ENCODE peak calls at places on chromosomes 4 and X, in eight cellular contexts. One of them, this sample, is unnamed.

GRCh38 chrX:125289209-125289608 is 30.5 kb upstream of the TEX13C start:
- DNase-seq in ovary: no peak
- DNase-seq in naive thymus-derived CD4-positive, alpha-beta T cell: no peak
- DNase-seq in heart right ventricle: no peak
- DNase-seq in A549: peak
- DNase-seq in iPS DF 6.9: no peak
- DNase-seq in left ventricle myocardium inferior: no peak
- DNase-seq in mammary epithelial cell: no peak
- DNase-seq in this sample: no peak

GRCh38 chr4:37082912-37083311 is 161.6 kb upstream of the NWD2 start:
- DNase-seq in A549: no peak
- DNase-seq in mammary epithelial cell: no peak
- DNase-seq in iPS DF 6.9: no peak
- DNase-seq in naive thymus-derived CD4-positive, alpha-beta T cell: no peak
- DNase-seq in heart right ventricle: no peak
- DNase-seq in left ventricle myocardium inferior: no peak
- DNase-seq in ovary: no peak
- DNase-seq in this sample: no peak

GRCh38 chr4:111028829-111029228 is 406.0 kb upstream of the PITX2 start:
- DNase-seq in left ventricle myocardium inferior: no peak
- DNase-seq in A549: no peak
- DNase-seq in mammary epithelial cell: no peak
- DNase-seq in naive thymus-derived CD4-positive, alpha-beta T cell: no peak
- DNase-seq in ovary: no peak
- DNase-seq in heart right ventricle: no peak
- DNase-seq in iPS DF 6.9: no peak
- DNase-seq in this sample: no peak

GRCh38 chr4:118270492-118270891 is 82.3 kb downstream of the PRSS12 start:
- DNase-seq in heart right ventricle: no peak
- DNase-seq in ovary: no peak
- DNase-seq in iPS DF 6.9: no peak
- DNase-seq in A549: peak
- DNase-seq in left ventricle myocardium inferior: no peak
- DNase-seq in mammary epithelial cell: peak
- DNase-seq in naive thymus-derived CD4-positive, alpha-beta T cell: no peak
- DNase-seq in this sample: no peak

GRCh38 chrX:49103637-49104036 is 19.9 kb downstream of the GPKOW start:
- DNase-seq in mammary epithelial cell: no peak
- DNase-seq in left ventricle myocardium inferior: no peak
- DNase-seq in heart right ventricle: no peak
- DNase-seq in naive thymus-derived CD4-positive, alpha-beta T cell: no peak
- DNase-seq in A549: no peak
- DNase-seq in iPS DF 6.9: no peak
- DNase-seq in ovary: no peak
- DNase-seq in this sample: no peak

GRCh38 chr4:1502976-1503375 is 96.7 kb upstream of the NKX1-1 start:
- DNase-seq in left ventricle myocardium inferior: no peak
- DNase-seq in mammary epithelial cell: no peak
- DNase-seq in A549: no peak
- DNase-seq in ovary: peak
- DNase-seq in heart right ventricle: no peak
- DNase-seq in iPS DF 6.9: no peak
- DNase-seq in naive thymus-derived CD4-positive, alpha-beta T cell: no peak
- DNase-seq in this sample: no peak

GRCh38 chr4:1014395-1015167 is 3.2 kb downstream of the FGFRL1 start:
- DNase-seq in naive thymus-derived CD4-positive, alpha-beta T cell: no peak
- DNase-seq in ovary: no peak
- DNase-seq in iPS DF 6.9: no peak
- DNase-seq in left ventricle myocardium inferior: no peak
- DNase-seq in mammary epithelial cell: no peak
- DNase-seq in heart right ventricle: no peak
- DNase-seq in A549: no peak
- DNase-seq in this sample: no peak

GRCh38 chr4:84531689-84532088 is 32.6 kb upstream of the NKX6-1 start:
- DNase-seq in left ventricle myocardium inferior: no peak
- DNase-seq in mammary epithelial cell: peak
- DNase-seq in ovary: no peak
- DNase-seq in naive thymus-derived CD4-positive, alpha-beta T cell: no peak
- DNase-seq in A549: no peak
- DNase-seq in iPS DF 6.9: no peak
- DNase-seq in heart right ventricle: no peak
- DNase-seq in this sample: no peak

GRCh38 chr4:176769519-176769918 is 23.2 kb downstream of the VEGFC start:
- DNase-seq in naive thymus-derived CD4-positive, alpha-beta T cell: no peak
- DNase-seq in left ventricle myocardium inferior: no peak
- DNase-seq in A549: no peak
- DNase-seq in mammary epithelial cell: peak
- DNase-seq in heart right ventricle: no peak
- DNase-seq in iPS DF 6.9: no peak
- DNase-seq in ovary: no peak
- DNase-seq in this sample: no peak

GRCh38 chr4:76704133-76704881 is 193.6 kb downstream of the SOWAHB start:
- DNase-seq in mammary epithelial cell: peak
- DNase-seq in heart right ventricle: no peak
- DNase-seq in iPS DF 6.9: no peak
- DNase-seq in naive thymus-derived CD4-positive, alpha-beta T cell: no peak
- DNase-seq in ovary: no peak
- DNase-seq in left ventricle myocardium inferior: no peak
- DNase-seq in A549: no peak
- DNase-seq in this sample: no peak

GRCh38 chr4:102344955-102345794 is at the start of gene SLC39A8:
- DNase-seq in mammary epithelial cell: peak
- DNase-seq in heart right ventricle: peak
- DNase-seq in ovary: peak
- DNase-seq in A549: peak
- DNase-seq in iPS DF 6.9: no peak
- DNase-seq in naive thymus-derived CD4-positive, alpha-beta T cell: peak
- DNase-seq in left ventricle myocardium inferior: peak
- DNase-seq in this sample: peak

DNA sequence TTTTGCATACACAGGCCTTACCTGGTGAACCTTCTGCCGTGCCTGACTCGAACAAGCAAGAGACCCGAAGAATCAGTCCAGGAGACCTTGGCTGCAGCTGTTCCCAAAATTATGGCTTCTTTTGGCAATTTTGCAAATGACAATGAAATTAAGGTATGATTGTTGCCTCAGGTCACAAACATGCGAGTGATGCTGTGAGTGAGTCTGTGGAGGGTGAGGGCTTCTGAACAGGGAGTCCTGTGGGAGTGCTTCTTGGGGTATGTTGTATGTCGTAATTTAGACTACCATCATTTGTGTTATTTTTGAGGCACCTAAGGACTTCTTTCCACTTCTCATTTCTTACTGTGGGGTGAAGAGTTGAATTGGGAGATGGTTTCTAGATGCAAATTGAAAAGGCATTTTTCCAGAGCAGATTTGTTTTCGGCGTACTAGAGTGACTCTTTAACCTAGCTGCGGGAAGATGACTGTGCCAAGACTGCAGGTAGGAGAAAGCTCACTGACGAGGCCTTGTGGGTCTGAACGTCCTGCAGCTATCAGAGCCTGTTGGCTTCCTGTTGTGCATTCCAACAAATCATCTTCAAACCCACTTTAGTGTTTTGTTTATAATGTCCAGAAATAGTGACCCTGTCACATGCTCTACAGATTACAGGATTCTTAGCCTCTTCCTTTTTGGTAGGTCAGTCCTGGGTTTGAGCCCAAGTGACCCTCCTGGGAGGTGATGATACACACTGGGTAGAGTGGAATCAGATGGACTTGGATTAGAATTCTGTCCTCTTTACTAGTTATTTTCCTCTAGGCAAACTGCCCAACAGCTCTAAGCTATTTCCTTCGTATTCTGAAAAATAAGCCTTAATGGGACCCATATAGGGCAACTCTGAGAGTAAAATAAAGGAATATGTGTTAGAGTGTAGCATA is 33.0 kb downstream of the HTT start:
- DNase-seq in iPS DF 6.9: no peak
- DNase-seq in ovary: no peak
- DNase-seq in heart right ventricle: no peak
- DNase-seq in mammary epithelial cell: no peak
- DNase-seq in left ventricle myocardium inferior: peak
- DNase-seq in naive thymus-derived CD4-positive, alpha-beta T cell: no peak
- DNase-seq in A549: no peak
- DNase-seq in this sample: no peak
- H3K27ac ChIP-seq in iPS DF 6.9: no peak
- H3K27ac ChIP-seq in ovary: no peak
- H3K27ac ChIP-seq in heart right ventricle: peak
- H3K27ac ChIP-seq in mammary epithelial cell: peak
- H3K27ac ChIP-seq in left ventricle myocardium inferior: peak
- H3K27ac ChIP-seq in naive thymus-derived CD4-positive, alpha-beta T cell: no peak
- H3K27ac ChIP-seq in A549: no peak
- H3K27ac ChIP-seq in this sample: no peak

DNA sequence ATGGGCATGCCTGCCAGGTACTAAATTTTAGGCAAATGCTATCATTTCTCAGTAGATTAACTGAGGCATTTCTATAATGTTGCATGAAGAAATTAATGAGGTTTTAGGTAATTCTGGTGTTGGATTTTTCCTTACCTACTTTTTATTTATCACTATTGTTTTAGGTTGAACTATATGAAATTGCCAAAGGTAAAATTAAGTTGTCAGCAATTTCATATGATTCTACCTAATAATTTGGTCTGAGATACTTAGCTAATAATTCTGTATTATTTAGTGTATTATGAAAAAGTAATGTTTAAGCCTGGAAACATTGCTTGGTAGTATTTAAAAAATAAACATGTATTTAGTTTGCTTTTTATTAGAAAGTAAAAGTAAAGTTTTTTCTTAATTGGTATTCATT is 22.7 kb downstream of the SLC4A4 start:
- DNase-seq in iPS DF 6.9: no peak
- DNase-seq in left ventricle myocardium inferior: no peak
- DNase-seq in heart right ventricle: no peak
- DNase-seq in ovary: no peak
- DNase-seq in naive thymus-derived CD4-positive, alpha-beta T cell: no peak
- DNase-seq in mammary epithelial cell: no peak
- DNase-seq in A549: no peak
- DNase-seq in this sample: no peak
- H3K27ac ChIP-seq in iPS DF 6.9: no peak
- H3K27ac ChIP-seq in left ventricle myocardium inferior: no peak
- H3K27ac ChIP-seq in heart right ventricle: no peak
- H3K27ac ChIP-seq in ovary: no peak
- H3K27ac ChIP-seq in naive thymus-derived CD4-positive, alpha-beta T cell: no peak
- H3K27ac ChIP-seq in mammary epithelial cell: no peak
- H3K27ac ChIP-seq in A549: no peak
- H3K27ac ChIP-seq in this sample: no peak

GRCh38 chrX:10101269-10101668 is 55.5 kb upstream of the CLCN4 start:
- DNase-seq in ovary: no peak
- DNase-seq in iPS DF 6.9: no peak
- DNase-seq in naive thymus-derived CD4-positive, alpha-beta T cell: no peak
- DNase-seq in A549: no peak
- DNase-seq in left ventricle myocardium inferior: no peak
- DNase-seq in heart right ventricle: no peak
- DNase-seq in mammary epithelial cell: no peak
- DNase-seq in this sample: no peak
- H3K27ac ChIP-seq in ovary: no peak
- H3K27ac ChIP-seq in iPS DF 6.9: no peak
- H3K27ac ChIP-seq in naive thymus-derived CD4-positive, alpha-beta T cell: no peak
- H3K27ac ChIP-seq in A549: peak
- H3K27ac ChIP-seq in left ventricle myocardium inferior: no peak
- H3K27ac ChIP-seq in heart right ventricle: no peak
- H3K27ac ChIP-seq in mammary epithelial cell: no peak
- H3K27ac ChIP-seq in this sample: peak

DNA sequence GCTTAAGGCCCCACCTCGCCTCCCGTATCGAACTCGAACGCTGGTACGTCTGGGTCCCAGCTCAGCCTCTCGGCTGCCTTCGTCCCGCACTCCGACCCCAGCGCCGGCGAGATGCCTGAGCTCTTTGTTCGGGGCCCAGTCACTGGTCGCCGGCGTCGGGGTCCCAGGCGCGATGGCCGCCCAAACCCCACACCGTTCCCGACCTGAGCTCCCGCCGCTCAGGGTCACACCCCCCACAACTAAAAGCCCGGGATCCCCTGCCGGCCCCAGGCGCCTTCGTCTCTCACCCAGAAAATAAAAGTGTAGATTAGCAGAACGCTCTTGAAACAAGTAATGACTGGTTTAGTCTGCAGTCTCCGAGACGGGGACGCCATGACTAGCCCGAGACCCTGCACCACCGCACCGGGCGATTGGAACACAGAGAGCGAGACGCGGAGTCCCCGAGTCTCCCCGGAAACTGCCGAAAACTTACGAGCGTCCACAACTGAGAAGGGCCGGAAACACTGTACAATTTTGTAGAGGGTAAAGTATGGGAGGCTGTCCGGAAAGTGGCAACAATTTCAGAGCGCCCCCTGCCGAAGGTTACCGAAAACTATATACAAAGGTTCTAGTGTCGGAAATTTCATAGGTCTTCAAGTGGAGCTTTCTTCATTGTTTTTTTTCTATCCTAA is at the start of gene TSPAN6:
- DNase-seq in iPS DF 6.9: no peak
- DNase-seq in left ventricle myocardium inferior: peak
- DNase-seq in heart right ventricle: peak
- DNase-seq in ovary: peak
- DNase-seq in A549: peak
- DNase-seq in naive thymus-derived CD4-positive, alpha-beta T cell: peak
- DNase-seq in mammary epithelial cell: peak
- DNase-seq in this sample: peak
- H3K27ac ChIP-seq in iPS DF 6.9: no peak
- H3K27ac ChIP-seq in left ventricle myocardium inferior: peak
- H3K27ac ChIP-seq in heart right ventricle: peak
- H3K27ac ChIP-seq in ovary: peak
- H3K27ac ChIP-seq in A549: peak
- H3K27ac ChIP-seq in naive thymus-derived CD4-positive, alpha-beta T cell: peak
- H3K27ac ChIP-seq in mammary epithelial cell: peak
- H3K27ac ChIP-seq in this sample: peak

GRCh38 chr4:166724369-166724768 is 509.9 kb downstream of the SPOCK3 start:
- DNase-seq in heart right ventricle: no peak
- DNase-seq in ovary: no peak
- DNase-seq in naive thymus-derived CD4-positive, alpha-beta T cell: no peak
- DNase-seq in A549: no peak
- DNase-seq in mammary epithelial cell: peak
- DNase-seq in iPS DF 6.9: no peak
- DNase-seq in left ventricle myocardium inferior: no peak
- DNase-seq in this sample: no peak

GRCh38 chr4:166726832-166727231 is 507.5 kb downstream of the SPOCK3 start:
- DNase-seq in naive thymus-derived CD4-positive, alpha-beta T cell: no peak
- DNase-seq in A549: no peak
- DNase-seq in left ventricle myocardium inferior: no peak
- DNase-seq in ovary: no peak
- DNase-seq in iPS DF 6.9: no peak
- DNase-seq in heart right ventricle: no peak
- DNase-seq in mammary epithelial cell: no peak
- DNase-seq in this sample: no peak

DNA sequence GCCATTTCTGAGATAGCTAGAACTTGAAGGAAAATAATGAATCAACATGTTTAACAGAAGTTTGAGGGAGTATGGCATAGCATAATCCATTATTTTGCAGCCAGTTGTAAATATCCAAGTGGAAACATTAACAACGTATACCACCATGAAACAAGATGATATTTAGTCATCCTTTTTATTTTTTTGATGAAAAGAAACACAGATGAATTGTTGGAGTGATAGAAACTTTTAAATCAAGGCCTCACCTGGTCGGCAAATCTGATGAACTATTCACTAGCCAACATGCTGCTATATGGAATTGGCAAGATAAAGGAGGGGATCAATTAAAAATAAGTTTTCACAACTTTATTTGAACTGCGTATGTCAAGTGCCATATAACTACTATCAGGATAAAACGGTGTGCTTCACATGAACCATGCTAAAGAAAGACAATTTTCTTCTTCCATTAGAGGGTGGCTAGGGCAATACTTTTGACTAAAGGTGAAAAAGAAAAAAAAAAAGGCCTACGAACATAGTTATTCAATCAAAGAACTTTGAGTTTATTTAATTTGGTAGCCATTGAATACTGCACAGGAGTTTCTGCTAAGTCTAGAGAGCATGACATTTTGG is 510.7 kb downstream of the SPOCK3 start:
- DNase-seq in mammary epithelial cell: no peak
- DNase-seq in left ventricle myocardium inferior: no peak
- DNase-seq in A549: no peak
- DNase-seq in naive thymus-derived CD4-positive, alpha-beta T cell: no peak
- DNase-seq in ovary: no peak
- DNase-seq in heart right ventricle: no peak
- DNase-seq in iPS DF 6.9: no peak
- DNase-seq in this sample: no peak
- H3K27ac ChIP-seq in mammary epithelial cell: no peak
- H3K27ac ChIP-seq in left ventricle myocardium inferior: no peak
- H3K27ac ChIP-seq in A549: no peak
- H3K27ac ChIP-seq in naive thymus-derived CD4-positive, alpha-beta T cell: no peak
- H3K27ac ChIP-seq in ovary: no peak
- H3K27ac ChIP-seq in heart right ventricle: no peak
- H3K27ac ChIP-seq in iPS DF 6.9: no peak
- H3K27ac ChIP-seq in this sample: no peak

This sample was measured in testis.